ENCODE peak calls at places on chromosome 14, in four cellular contexts. Z, D, I and O are unnamed samples.

GRCh38 chr14:70722418-70722817 is 80.7 kb downstream of the TTC9 start:
- DNase-seq in I (no peak), Z (no peak), D (no peak), O (no peak)

GRCh38 chr14:100488057-100488456 is 99.2 kb downstream of the BEGAIN start:
- DNase-seq in I (no peak), D (no peak), Z (no peak), O (no peak)

GRCh38 chr14:44812672-44813071 is 149.1 kb downstream of the KLHL28 start:
- DNase-seq in I (no peak), Z (no peak), D (no peak), O (no peak)

GRCh38 chr14:75854247-75854799 is 127.5 kb downstream of the TGFB3 start:
- DNase-seq in D (no peak), Z (no peak), I (no peak), O (no peak)

GRCh38 chr14:71604231-71604630 is 328.0 kb upstream of the RGS6 start:
- DNase-seq in D (no peak), Z (no peak), I (no peak), O (no peak)

GRCh38 chr14:89237923-89238529 is 179.0 kb downstream of the FOXN3 start:
- DNase-seq in Z (no peak), I (no peak), D (no peak), O (no peak)

GRCh38 chr14:33871394-33871793 is 79.5 kb downstream of the EGLN3 start:
- DNase-seq in Z (no peak), D (no peak), I (no peak), O (no peak)

GRCh38 chr14:102620413-102620812 is 28.0 kb downstream of the RCOR1 start:
- DNase-seq in D (no peak), Z (no peak), I (no peak), O (no peak)

GRCh38 chr14:48937796-48938195 is 648.4 kb downstream of the RPS29 start:
- DNase-seq in I (no peak), Z (no peak), D (no peak), O (peak; percentile 63)

GRCh38 chr14:33275879-33276278 is 337.2 kb downstream of the NPAS3 start:
- DNase-seq in D (no peak), I (no peak), Z (no peak), O (no peak)

GRCh38 chr14:23692416-23692815 is 56.3 kb downstream of the DHRS2 start:
- DNase-seq in I (no peak), Z (no peak), D (no peak), O (no peak)

GRCh38 chr14:23695220-23695999 is 59.2 kb downstream of the DHRS2 start:
- DNase-seq in I (peak; percentile 15), D (peak; percentile 45), Z (no peak), O (no peak)

GRCh38 chr14:23696706-23697239 is 60.6 kb downstream of the DHRS2 start:
- DNase-seq in I (no peak), Z (no peak), D (no peak), O (no peak)

GRCh38 chr14:23693252-23693775 is 57.1 kb downstream of the DHRS2 start:
- DNase-seq in Z (no peak), D (no peak), I (no peak), O (no peak)

DNA sequence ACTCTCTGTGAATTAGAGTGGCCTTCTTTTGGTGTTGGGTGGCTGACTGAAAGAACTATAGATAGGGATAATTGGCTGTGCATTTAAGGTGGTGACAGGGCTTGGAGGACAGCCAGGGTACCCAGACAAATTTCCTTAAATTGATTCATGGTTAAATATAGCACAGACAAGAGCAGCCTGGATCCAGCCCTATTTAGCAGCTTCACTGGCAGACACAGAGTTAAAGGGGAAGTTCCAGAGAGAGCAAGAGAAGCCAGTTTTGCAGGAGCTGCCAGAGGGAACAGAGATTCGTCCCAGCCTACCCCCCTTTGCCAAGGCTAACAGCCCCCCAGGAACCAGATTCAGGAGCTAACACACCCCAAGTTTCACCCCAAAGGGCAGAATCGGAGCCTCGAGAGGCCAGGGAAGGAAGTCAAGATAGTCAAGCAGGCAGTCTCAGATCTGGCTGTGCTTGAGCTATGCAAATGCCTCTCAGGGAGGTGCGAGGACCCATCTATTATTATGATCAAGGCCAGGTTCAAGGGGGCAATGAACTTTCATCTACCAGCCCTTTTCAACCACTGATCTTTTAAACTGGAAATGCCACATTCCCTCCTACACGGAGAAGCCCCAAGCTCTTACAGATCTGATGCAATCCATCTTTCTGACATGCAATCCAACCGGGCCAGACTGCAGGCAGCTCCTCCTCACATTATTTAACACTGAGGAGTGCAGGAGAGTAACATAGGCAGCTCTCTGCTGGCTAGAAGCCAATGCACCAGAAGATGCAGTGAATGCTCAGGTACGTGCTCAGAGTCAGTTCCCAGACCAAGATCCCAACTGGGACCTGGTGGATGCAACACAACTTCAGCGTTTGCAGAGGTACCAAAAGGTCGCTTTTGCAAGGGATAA is 58.2 kb downstream of the DHRS2 start:
- DNase-seq in I (no peak), D (peak; percentile 31), Z (no peak), O (no peak)
- TF ChIP-seq EP300 in I (no peak), D (no peak), Z (no peak), O (no peak)

DNA sequence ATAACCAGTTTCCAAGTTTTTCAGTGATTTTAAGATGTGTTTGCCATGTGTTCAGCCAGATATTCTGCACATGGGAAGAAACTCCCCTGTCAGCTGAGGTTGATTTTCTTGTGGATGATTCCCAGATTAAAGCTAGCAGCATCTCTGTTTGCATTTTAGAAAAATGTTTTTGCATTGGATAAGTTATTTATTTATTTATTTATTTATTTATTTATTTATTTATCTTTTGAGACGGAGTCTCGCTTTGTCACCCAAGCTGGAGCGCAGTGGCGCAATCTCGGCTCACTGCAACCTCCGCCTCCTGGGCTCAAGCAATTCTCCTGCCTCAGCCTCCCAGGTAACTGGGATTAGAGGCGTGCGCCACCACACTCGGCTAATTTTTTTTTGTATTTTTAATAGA is 2.8 kb downstream of the ACOT4 start:
- DNase-seq in Z (no peak), D (no peak), I (no peak), O (no peak)
- H3K27me3 ChIP-seq in Z (no peaks in the 10 kb centered on the region), D (no peaks in the 10 kb centered on the region), I (no peaks in the 10 kb centered on the region), O (no peaks in the 10 kb centered on the region)

DNA sequence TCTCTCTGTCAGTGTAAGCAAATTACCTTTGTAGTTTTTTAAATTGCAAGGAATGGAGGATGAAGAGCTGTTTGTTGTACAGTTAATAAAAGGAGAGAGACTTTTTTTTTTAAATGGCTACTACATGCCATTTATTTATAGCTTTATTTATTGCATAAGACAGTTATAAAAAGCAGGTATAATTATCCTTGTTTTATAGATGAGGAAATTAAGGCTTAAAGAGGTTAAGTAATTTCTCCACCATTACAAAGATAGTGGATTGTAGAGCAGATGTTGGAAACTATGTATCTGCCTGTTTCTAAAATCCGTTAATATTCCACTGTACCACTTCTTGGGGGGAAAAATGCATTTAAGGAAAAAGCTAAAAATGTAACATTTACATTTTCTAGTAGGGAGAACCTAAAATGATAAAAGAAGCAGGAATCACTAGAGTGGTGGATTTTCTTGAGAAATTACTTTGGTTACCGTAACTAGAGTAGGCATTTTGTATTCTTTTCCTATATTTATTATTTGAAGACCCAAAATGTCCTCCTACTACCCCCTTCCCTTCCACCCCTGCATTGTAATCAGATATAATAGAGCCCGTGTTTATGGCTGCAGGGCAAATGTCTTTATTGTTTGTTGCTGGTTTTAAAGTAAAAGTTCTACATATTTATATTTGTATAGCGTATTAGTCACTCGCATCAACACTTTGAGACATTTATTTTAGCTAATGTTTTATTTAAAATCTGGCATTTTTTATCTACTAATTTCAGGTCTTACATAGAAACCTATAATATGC is 2.3 kb downstream of the SNAPC1 start:
- DNase-seq in I (no peak), Z (no peak), D (no peak), O (no peak)
- H3K4me3 ChIP-seq in I (no peak overlapping the region), Z (peak overlapping the region; percentile 53), D (no peak overlapping the region), O (no peak overlapping the region)

GRCh38 chr14:104461676-104462443 is 117.7 kb upstream of the C14orf180 start:
- DNase-seq in D (no peak), I (no peak), Z (no peak), O (no peak)
- TF ChIP-seq EP300 in D (no peak), I (no peak), Z (no peak), O (no peak)

DNA sequence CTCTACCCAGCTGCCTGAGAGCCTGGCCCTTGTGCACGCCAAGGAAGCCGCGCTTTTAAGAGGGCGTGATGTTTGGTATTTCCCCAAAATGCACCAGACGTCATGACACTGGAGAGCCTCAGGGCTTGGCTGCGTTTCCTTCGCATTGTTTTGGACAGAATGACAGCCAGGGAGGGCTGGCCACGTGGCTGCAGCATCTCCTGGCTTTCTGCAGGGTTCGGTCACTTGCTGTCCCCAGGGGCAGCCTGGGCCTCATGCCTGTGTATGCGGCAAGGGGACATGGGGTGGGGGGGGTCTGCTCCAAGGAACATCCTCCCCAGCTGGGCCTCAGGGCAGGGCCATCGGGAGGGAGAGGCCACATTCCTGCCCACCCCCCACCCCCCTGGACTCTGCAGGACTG is 16.2 kb upstream of the NUDT14 start:
- DNase-seq in I (no peak), Z (no peak), D (no peak), O (no peak)
- H3K27me3 ChIP-seq in I (peaks cover 97% of the 10 kb centered on the region), Z (peaks cover 13% of the 10 kb centered on the region), D (no peaks in the 10 kb centered on the region), O (peaks cover 97% of the 10 kb centered on the region)

DNA sequence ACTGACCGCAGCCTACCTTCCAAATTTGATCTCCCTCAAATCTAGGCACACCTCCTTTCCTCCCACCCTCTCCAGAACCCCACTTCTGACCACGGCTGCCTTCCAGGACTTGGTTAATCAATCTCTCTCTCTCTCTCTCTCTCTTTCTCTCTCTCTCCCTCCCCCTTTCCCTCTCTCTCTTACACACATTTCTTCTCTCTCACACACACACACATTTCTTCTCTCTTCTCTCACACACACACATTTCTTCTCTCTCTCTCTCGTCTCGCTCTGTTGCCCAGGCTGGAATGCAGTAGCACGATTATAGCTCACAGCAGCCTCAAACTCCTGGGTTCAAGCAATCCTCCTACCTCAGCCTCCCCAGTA is 521 bp upstream of the GMFB start:
- DNase-seq in D (no peak), Z (no peak), I (no peak), O (no peak)
- H3K4me3 ChIP-seq in D (peak overlapping the region; percentile 93), Z (peak overlapping the region; percentile 63), I (peak overlapping the region; percentile 87), O (peak overlapping the region; percentile 96)

GRCh38 chr14:53458368-53458814 is 305.3 kb upstream of the DDHD1 start:
- DNase-seq in I (no peak), D (no peak), Z (no peak), O (no peak)
- TF ChIP-seq EP300 in I (no peak), D (no peak), Z (no peak), O (no peak)